ENCODE peak calls at places on chromosomes 1 and 21, in seven cellular contexts. One of them, this sample, is unnamed.

GRCh38 chr1:240658312-240658975 is 46.5 kb upstream of the GREM2 start:
- DNase-seq in CD8-positive, alpha-beta T cell: no peak
- DNase-seq in tibial nerve: no peak
- DNase-seq in fibroblast of the aortic adventitia: peak; percentile 46
- DNase-seq in activated B cell treated with CpG ODN at 0.5 μM for 24 hours: no peak
- DNase-seq in HFF-Myc: no peak
- DNase-seq in cardiac muscle cell: no peak
- DNase-seq in this sample: no peak

GRCh38 chr1:242005866-242006565 is 7.1 kb upstream of the MAP1LC3C start:
- DNase-seq in tibial nerve: no peak
- DNase-seq in cardiac muscle cell: no peak
- DNase-seq in HFF-Myc: no peak
- DNase-seq in CD8-positive, alpha-beta T cell: no peak
- DNase-seq in fibroblast of the aortic adventitia: peak; percentile 48
- DNase-seq in activated B cell treated with CpG ODN at 0.5 μM for 24 hours: no peak
- DNase-seq in this sample: no peak

GRCh38 chr1:119554188-119554587 is 47.2 kb downstream of the HSD3B1 start:
- DNase-seq in activated B cell treated with CpG ODN at 0.5 μM for 24 hours: no peak
- DNase-seq in HFF-Myc: peak; percentile 74
- DNase-seq in cardiac muscle cell: peak; percentile 31
- DNase-seq in fibroblast of the aortic adventitia: peak; percentile 88
- DNase-seq in CD8-positive, alpha-beta T cell: no peak
- DNase-seq in tibial nerve: peak; percentile 33
- DNase-seq in this sample: no peak

GRCh38 chr1:88302843-88303486 is 381.1 kb upstream of the PKN2 start:
- DNase-seq in activated B cell treated with CpG ODN at 0.5 μM for 24 hours: no peak
- DNase-seq in fibroblast of the aortic adventitia: peak; percentile 66
- DNase-seq in cardiac muscle cell: peak; percentile 64
- DNase-seq in HFF-Myc: peak; percentile 2
- DNase-seq in CD8-positive, alpha-beta T cell: no peak
- DNase-seq in tibial nerve: peak; percentile 14
- DNase-seq in this sample: no peak

GRCh38 chr1:200774735-200775449 is 36.2 kb downstream of the CAMSAP2 start:
- DNase-seq in tibial nerve: no peak
- DNase-seq in CD8-positive, alpha-beta T cell: no peak
- DNase-seq in activated B cell treated with CpG ODN at 0.5 μM for 24 hours: no peak
- DNase-seq in HFF-Myc: no peak
- DNase-seq in cardiac muscle cell: no peak
- DNase-seq in fibroblast of the aortic adventitia: peak; percentile 60
- DNase-seq in this sample: no peak

GRCh38 chr1:67987046-67987799 is 63.2 kb downstream of the DIRAS3 start:
- DNase-seq in CD8-positive, alpha-beta T cell: no peak
- DNase-seq in fibroblast of the aortic adventitia: peak; percentile 95
- DNase-seq in cardiac muscle cell: no peak
- DNase-seq in activated B cell treated with CpG ODN at 0.5 μM for 24 hours: no peak
- DNase-seq in HFF-Myc: no peak
- DNase-seq in tibial nerve: no peak
- DNase-seq in this sample: no peak

GRCh38 chr21:34886554-34887385 is 162.3 kb downstream of the RUNX1 start:
- DNase-seq in CD8-positive, alpha-beta T cell: peak; percentile 21
- DNase-seq in activated B cell treated with CpG ODN at 0.5 μM for 24 hours: peak; percentile 40
- DNase-seq in cardiac muscle cell: peak; percentile 43
- DNase-seq in tibial nerve: no peak
- DNase-seq in HFF-Myc: no peak
- DNase-seq in fibroblast of the aortic adventitia: no peak
- DNase-seq in this sample: no peak

GRCh38 chr1:180026556-180026955 is 71.9 kb downstream of the CEP350 start:
- DNase-seq in cardiac muscle cell: no peak
- DNase-seq in fibroblast of the aortic adventitia: peak; percentile 61
- DNase-seq in HFF-Myc: no peak
- DNase-seq in tibial nerve: no peak
- DNase-seq in activated B cell treated with CpG ODN at 0.5 μM for 24 hours: no peak
- DNase-seq in CD8-positive, alpha-beta T cell: no peak
- DNase-seq in this sample: no peak

GRCh38 chr1:164774819-164775654 is 216.1 kb downstream of the PBX1 start:
- DNase-seq in cardiac muscle cell: peak; percentile 42
- DNase-seq in CD8-positive, alpha-beta T cell: peak; percentile 11
- DNase-seq in activated B cell treated with CpG ODN at 0.5 μM for 24 hours: no peak
- DNase-seq in fibroblast of the aortic adventitia: no peak
- DNase-seq in HFF-Myc: no peak
- DNase-seq in tibial nerve: no peak
- DNase-seq in this sample: no peak

GRCh38 chr21:39387461-39388037 is 38.7 kb upstream of the HMGN1 start:
- DNase-seq in cardiac muscle cell: peak; percentile 93
- DNase-seq in fibroblast of the aortic adventitia: peak; percentile 85
- DNase-seq in HFF-Myc: no peak
- DNase-seq in tibial nerve: peak; percentile 77
- DNase-seq in CD8-positive, alpha-beta T cell: peak; percentile 89
- DNase-seq in activated B cell treated with CpG ODN at 0.5 μM for 24 hours: peak; percentile 84
- DNase-seq in this sample: peak; percentile 93

GRCh38 chr1:87644500-87645245 is 316.0 kb downstream of the LMO4 start:
- DNase-seq in tibial nerve: no peak
- DNase-seq in activated B cell treated with CpG ODN at 0.5 μM for 24 hours: no peak
- DNase-seq in fibroblast of the aortic adventitia: peak; percentile 59
- DNase-seq in cardiac muscle cell: no peak
- DNase-seq in CD8-positive, alpha-beta T cell: no peak
- DNase-seq in HFF-Myc: no peak
- DNase-seq in this sample: no peak

GRCh38 chr21:42865361-42866160 is 13.8 kb downstream of the WDR4 start:
- DNase-seq in activated B cell treated with CpG ODN at 0.5 μM for 24 hours: no peak
- DNase-seq in fibroblast of the aortic adventitia: no peak
- DNase-seq in cardiac muscle cell: no peak
- DNase-seq in CD8-positive, alpha-beta T cell: no peak
- DNase-seq in tibial nerve: no peak
- DNase-seq in HFF-Myc: no peak
- DNase-seq in this sample: no peak

GRCh38 chr1:7470904-7471638 is 300.0 kb upstream of the VAMP3 start:
- DNase-seq in tibial nerve: peak; percentile 60
- DNase-seq in activated B cell treated with CpG ODN at 0.5 μM for 24 hours: no peak
- DNase-seq in CD8-positive, alpha-beta T cell: no peak
- DNase-seq in cardiac muscle cell: no peak
- DNase-seq in fibroblast of the aortic adventitia: peak; percentile 97
- DNase-seq in HFF-Myc: peak; percentile 95
- DNase-seq in this sample: peak; percentile 53

GRCh38 chr1:46179138-46180081 is 3.1 kb upstream of the P3R3URF start:
- DNase-seq in activated B cell treated with CpG ODN at 0.5 μM for 24 hours: peak; percentile 40
- DNase-seq in fibroblast of the aortic adventitia: peak; percentile 90
- DNase-seq in cardiac muscle cell: peak; percentile 89
- DNase-seq in tibial nerve: peak; percentile 95
- DNase-seq in CD8-positive, alpha-beta T cell: peak; percentile 68
- DNase-seq in HFF-Myc: peak; percentile 82
- DNase-seq in this sample: no peak

GRCh38 chr1:28199328-28200233 is 23.1 kb upstream of the PTAFR start:
- DNase-seq in tibial nerve: no peak
- DNase-seq in activated B cell treated with CpG ODN at 0.5 μM for 24 hours: no peak
- DNase-seq in cardiac muscle cell: no peak
- DNase-seq in HFF-Myc: no peak
- DNase-seq in fibroblast of the aortic adventitia: no peak
- DNase-seq in CD8-positive, alpha-beta T cell: peak; percentile 60
- DNase-seq in this sample: no peak

GRCh38 chr1:150162862-150163706 is 13.4 kb downstream of the PLEKHO1 start:
- DNase-seq in CD8-positive, alpha-beta T cell: no peak
- DNase-seq in cardiac muscle cell: peak; percentile 95
- DNase-seq in tibial nerve: peak; percentile 80
- DNase-seq in HFF-Myc: peak; percentile 99
- DNase-seq in activated B cell treated with CpG ODN at 0.5 μM for 24 hours: peak; percentile 34
- DNase-seq in fibroblast of the aortic adventitia: peak; percentile 98
- DNase-seq in this sample: peak; percentile 61

GRCh38 chr1:246219508-246220030 is 287.5 kb downstream of the SMYD3 start:
- DNase-seq in HFF-Myc: peak; percentile 4
- DNase-seq in tibial nerve: no peak
- DNase-seq in activated B cell treated with CpG ODN at 0.5 μM for 24 hours: no peak
- DNase-seq in cardiac muscle cell: peak; percentile 61
- DNase-seq in fibroblast of the aortic adventitia: no peak
- DNase-seq in CD8-positive, alpha-beta T cell: no peak
- DNase-seq in this sample: no peak

GRCh38 chr1:161733526-161733925 is 12.2 kb downstream of the FCRLB start:
- DNase-seq in tibial nerve: no peak
- DNase-seq in HFF-Myc: no peak
- DNase-seq in activated B cell treated with CpG ODN at 0.5 μM for 24 hours: no peak
- DNase-seq in fibroblast of the aortic adventitia: peak; percentile 91
- DNase-seq in cardiac muscle cell: no peak
- DNase-seq in CD8-positive, alpha-beta T cell: no peak
- DNase-seq in this sample: no peak

GRCh38 chr1:34403156-34403555 is 226.4 kb downstream of the C1orf94 start:
- DNase-seq in tibial nerve: no peak
- DNase-seq in CD8-positive, alpha-beta T cell: no peak
- DNase-seq in fibroblast of the aortic adventitia: no peak
- DNase-seq in HFF-Myc: no peak
- DNase-seq in cardiac muscle cell: no peak
- DNase-seq in activated B cell treated with CpG ODN at 0.5 μM for 24 hours: no peak
- DNase-seq in this sample: no peak

GRCh38 chr1:184210048-184210447 is 158.5 kb downstream of the TSEN15 start:
- DNase-seq in HFF-Myc: peak; percentile 27
- DNase-seq in activated B cell treated with CpG ODN at 0.5 μM for 24 hours: no peak
- DNase-seq in CD8-positive, alpha-beta T cell: no peak
- DNase-seq in fibroblast of the aortic adventitia: peak; percentile 50
- DNase-seq in tibial nerve: no peak
- DNase-seq in cardiac muscle cell: peak; percentile 44
- DNase-seq in this sample: no peak

GRCh38 chr1:156807627-156808026 is 9.0 kb downstream of the SH2D2A start:
- DNase-seq in HFF-Myc: no peak
- DNase-seq in fibroblast of the aortic adventitia: no peak
- DNase-seq in cardiac muscle cell: no peak
- DNase-seq in tibial nerve: no peak
- DNase-seq in CD8-positive, alpha-beta T cell: no peak
- DNase-seq in activated B cell treated with CpG ODN at 0.5 μM for 24 hours: no peak
- DNase-seq in this sample: no peak

GRCh38 chr1:160018900-160019299 is 12.9 kb downstream of the PIGM start:
- DNase-seq in fibroblast of the aortic adventitia: peak; percentile 52
- DNase-seq in activated B cell treated with CpG ODN at 0.5 μM for 24 hours: no peak
- DNase-seq in CD8-positive, alpha-beta T cell: no peak
- DNase-seq in HFF-Myc: no peak
- DNase-seq in tibial nerve: no peak
- DNase-seq in cardiac muscle cell: no peak
- DNase-seq in this sample: no peak
- TF ChIP-seq CTCF in fibroblast of the aortic adventitia: no peak
- TF ChIP-seq CTCF in activated B cell treated with CpG ODN at 0.5 μM for 24 hours: no peak
- TF ChIP-seq CTCF in CD8-positive, alpha-beta T cell: no peak
- TF ChIP-seq CTCF in HFF-Myc: no peak
- TF ChIP-seq CTCF in tibial nerve: no peak
- TF ChIP-seq CTCF in cardiac muscle cell: no peak
- TF ChIP-seq CTCF in this sample: no peak

DNA sequence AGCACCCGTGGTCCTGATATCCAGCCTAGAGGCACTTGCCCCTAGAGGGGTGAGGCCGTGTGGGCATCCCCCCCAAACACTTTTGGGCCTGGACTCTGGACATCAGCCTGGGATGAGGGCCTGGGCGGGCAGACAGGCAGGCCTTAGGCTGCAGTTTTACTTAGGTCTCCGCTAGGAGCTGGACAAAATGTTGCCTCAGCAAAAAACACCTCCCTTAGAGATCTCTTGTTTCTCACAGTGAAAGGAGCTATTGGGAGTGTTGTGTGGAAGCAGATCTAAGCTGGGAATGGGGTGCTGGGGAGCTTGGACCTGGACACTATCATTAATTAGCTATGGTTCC is 466 bp upstream of the ALX3 start:
- DNase-seq in CD8-positive, alpha-beta T cell: no peak
- DNase-seq in fibroblast of the aortic adventitia: no peak
- DNase-seq in activated B cell treated with CpG ODN at 0.5 μM for 24 hours: no peak
- DNase-seq in tibial nerve: no peak
- DNase-seq in cardiac muscle cell: no peak
- DNase-seq in HFF-Myc: no peak
- DNase-seq in this sample: no peak
- TF ChIP-seq CTCF in CD8-positive, alpha-beta T cell: no peak
- TF ChIP-seq CTCF in fibroblast of the aortic adventitia: no peak
- TF ChIP-seq CTCF in activated B cell treated with CpG ODN at 0.5 μM for 24 hours: no peak
- TF ChIP-seq CTCF in tibial nerve: no peak
- TF ChIP-seq CTCF in cardiac muscle cell: no peak
- TF ChIP-seq CTCF in HFF-Myc: no peak
- TF ChIP-seq CTCF in this sample: no peak

GRCh38 chr1:214510477-214510876 is 40.9 kb downstream of the PTPN14 start:
- DNase-seq in tibial nerve: no peak
- DNase-seq in cardiac muscle cell: no peak
- DNase-seq in activated B cell treated with CpG ODN at 0.5 μM for 24 hours: no peak
- DNase-seq in fibroblast of the aortic adventitia: no peak
- DNase-seq in CD8-positive, alpha-beta T cell: no peak
- DNase-seq in HFF-Myc: no peak
- DNase-seq in this sample: no peak
- TF ChIP-seq CTCF in tibial nerve: no peak
- TF ChIP-seq CTCF in cardiac muscle cell: no peak
- TF ChIP-seq CTCF in activated B cell treated with CpG ODN at 0.5 μM for 24 hours: no peak
- TF ChIP-seq CTCF in fibroblast of the aortic adventitia: no peak
- TF ChIP-seq CTCF in CD8-positive, alpha-beta T cell: no peak
- TF ChIP-seq CTCF in HFF-Myc: no peak
- TF ChIP-seq CTCF in this sample: no peak

GRCh38 chr1:155195201-155196102 is 12.2 kb downstream of the THBS3 start:
- DNase-seq in CD8-positive, alpha-beta T cell: no peak
- DNase-seq in HFF-Myc: no peak
- DNase-seq in fibroblast of the aortic adventitia: peak; percentile 34
- DNase-seq in cardiac muscle cell: no peak
- DNase-seq in tibial nerve: no peak
- DNase-seq in activated B cell treated with CpG ODN at 0.5 μM for 24 hours: no peak
- DNase-seq in this sample: no peak

GRCh38 chr1:155196103-155196892 is 11.4 kb downstream of the THBS3 start:
- DNase-seq in fibroblast of the aortic adventitia: peak; percentile 15
- DNase-seq in activated B cell treated with CpG ODN at 0.5 μM for 24 hours: no peak
- DNase-seq in HFF-Myc: no peak
- DNase-seq in CD8-positive, alpha-beta T cell: no peak
- DNase-seq in tibial nerve: no peak
- DNase-seq in cardiac muscle cell: no peak
- DNase-seq in this sample: no peak

GRCh38 chr1:155197901-155198546 is 9.7 kb downstream of the THBS3 start:
- DNase-seq in activated B cell treated with CpG ODN at 0.5 μM for 24 hours: no peak
- DNase-seq in HFF-Myc: no peak
- DNase-seq in tibial nerve: no peak
- DNase-seq in cardiac muscle cell: no peak
- DNase-seq in CD8-positive, alpha-beta T cell: no peak
- DNase-seq in fibroblast of the aortic adventitia: no peak
- DNase-seq in this sample: no peak

GRCh38 chr1:155198547-155198906 is 9.2 kb downstream of the THBS3 start:
- DNase-seq in HFF-Myc: no peak
- DNase-seq in cardiac muscle cell: no peak
- DNase-seq in fibroblast of the aortic adventitia: no peak
- DNase-seq in tibial nerve: no peak
- DNase-seq in activated B cell treated with CpG ODN at 0.5 μM for 24 hours: no peak
- DNase-seq in CD8-positive, alpha-beta T cell: no peak
- DNase-seq in this sample: no peak

DNA sequence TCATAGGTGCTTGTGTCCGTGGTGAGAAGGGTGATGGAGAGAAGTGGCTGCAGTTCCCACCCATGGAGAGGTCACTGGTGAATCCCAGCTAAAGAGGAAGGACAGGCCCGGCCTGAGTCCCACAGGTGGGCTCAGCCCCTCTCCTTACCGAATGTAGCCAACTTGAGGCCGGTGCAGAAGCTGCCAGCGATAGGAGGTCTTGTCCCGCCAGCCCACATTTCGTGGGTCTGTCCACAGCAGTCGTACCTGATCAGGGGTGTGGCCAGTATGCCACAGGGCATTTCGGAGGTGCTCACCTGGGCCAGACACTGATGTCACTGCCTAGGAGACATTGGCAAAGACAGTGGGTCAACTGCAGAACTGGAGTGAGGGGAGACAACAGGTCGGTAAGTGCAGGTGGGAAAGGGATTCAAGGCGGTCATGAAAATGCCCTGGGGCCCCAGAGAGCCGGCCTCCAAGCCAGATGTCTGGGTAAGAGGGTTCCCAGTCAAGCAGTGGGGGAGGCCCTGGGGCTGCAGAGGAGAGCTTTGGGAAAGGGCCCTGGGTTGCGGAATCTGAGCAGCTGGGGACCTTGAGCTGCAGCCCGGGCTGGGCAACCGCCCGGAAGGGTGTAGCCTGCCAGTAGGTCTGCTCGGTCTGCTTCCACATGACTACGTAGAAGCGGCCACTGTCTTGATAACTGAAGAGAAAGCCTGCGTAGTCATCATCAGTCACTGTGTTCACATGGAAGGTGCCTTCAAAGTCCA is 10.6 kb downstream of the THBS3 start:
- DNase-seq in fibroblast of the aortic adventitia: peak; percentile 59
- DNase-seq in activated B cell treated with CpG ODN at 0.5 μM for 24 hours: no peak
- DNase-seq in HFF-Myc: no peak
- DNase-seq in tibial nerve: no peak
- DNase-seq in CD8-positive, alpha-beta T cell: no peak
- DNase-seq in cardiac muscle cell: no peak
- DNase-seq in this sample: no peak
- TF ChIP-seq CTCF in fibroblast of the aortic adventitia: no peak
- TF ChIP-seq CTCF in activated B cell treated with CpG ODN at 0.5 μM for 24 hours: no peak
- TF ChIP-seq CTCF in HFF-Myc: no peak
- TF ChIP-seq CTCF in tibial nerve: no peak
- TF ChIP-seq CTCF in CD8-positive, alpha-beta T cell: no peak
- TF ChIP-seq CTCF in cardiac muscle cell: no peak
- TF ChIP-seq CTCF in this sample: no peak